ENCODE peak calls at places on chromosomes 13 and 19, in eight cellular contexts. L is cardiac muscle cell, N is colonic mucosa, P is stomach, G is fibroblast of lung, E is lower lobe of right lung, O is upper lobe of right lung, R is thoracic aorta. C is an unnamed sample.

GRCh38 chr19:13824703-13825102 is 29.5 kb downstream of the ZSWIM4 start:
- DNase-seq in L (no peak), N (no peak), P (no peak), G (no peak), E (no peak), O (no peak), R (no peak), C (no peak)

GRCh38 chr13:113814435-113814821 is 49.4 kb downstream of the GAS6 start:
- DNase-seq in L (no peak), N (no peak), P (no peak), G (peak; percentile 79), E (no peak), O (peak; percentile 79), R (no peak), C (no peak)

GRCh38 chr13:96996097-96996496 is 1.8 kb upstream of the OXGR1 start:
- DNase-seq in L (no peak), N (no peak), P (no peak), G (no peak), E (no peak), O (no peak), R (no peak), C (no peak)

GRCh38 chr13:112893570-112894422 is 75.2 kb upstream of the MCF2L start:
- DNase-seq in L (peak; percentile 84), N (peak; percentile 61), P (peak; percentile 69), G (no peak), E (peak; percentile 58), O (no peak), R (no peak), C (peak; percentile 72)

GRCh38 chr13:90420683-90421082 is 926.8 kb upstream of the MIR17HG start:
- DNase-seq in L (no peak), N (no peak), P (no peak), G (no peak), E (no peak), O (no peak), R (no peak), C (no peak)

GRCh38 chr13:34942732-34943674 is 933 bp downstream of the NBEA start:
- DNase-seq in L (peak; percentile 56), N (peak; percentile 27), P (peak; percentile 44), G (no peak), E (peak; percentile 58), O (peak; percentile 64), R (no peak), C (peak; percentile 50)

GRCh38 chr19:52369463-52370340 is at the start of gene ZNF880:
- DNase-seq in L (peak; percentile 89), N (peak; percentile 95), P (peak; percentile 92), G (peak; percentile 88), E (peak; percentile 94), O (peak; percentile 95), R (peak; percentile 82), C (peak; percentile 94)

GRCh38 chr13:21696865-21697448 is 26.1 kb downstream of the FGF9 start:
- DNase-seq in L (no peak), N (no peak), P (no peak), G (no peak), E (no peak), O (no peak), R (no peak), C (no peak)

GRCh38 chr19:52464798-52465470 is 11.6 kb downstream of the ZNF578 start:
- DNase-seq in L (peak; percentile 66), N (no peak), P (no peak), G (no peak), E (no peak), O (no peak), R (no peak), C (no peak)

GRCh38 chr13:24680921-24681585 is 845 bp downstream of the ATP12A start:
- DNase-seq in L (no peak), N (no peak), P (no peak), G (no peak), E (no peak), O (no peak), R (no peak), C (no peak)

GRCh38 chr19:57992841-57993240 is 9.8 kb downstream of the ZNF606 start:
- DNase-seq in L (no peak), N (no peak), P (no peak), G (no peak), E (no peak), O (no peak), R (no peak), C (no peak)
- H3K4me3 ChIP-seq in L (no peak overlapping the region), N (no peak overlapping the region), P (no peak overlapping the region), G (no peak overlapping the region), E (no peak overlapping the region), O (no peak overlapping the region), R (no peak overlapping the region), C (no peak overlapping the region)

GRCh38 chr13:27027086-27027667 is 144.4 kb downstream of the USP12 start:
- DNase-seq in L (no peak), N (no peak), P (no peak), G (no peak), E (no peak), O (no peak), R (no peak), C (no peak)
- TF ChIP-seq CTCF in L (no peak), N (no peak), P (no peak), G (no peak), E (no peak), O (no peak), R (no peak), C (no peak)

GRCh38 chr19:43765109-43765876 is 10.5 kb upstream of the SMG9 start:
- DNase-seq in L (no peak), N (peak; percentile 72), P (peak; percentile 57), G (peak; percentile 99), E (no peak), O (peak; percentile 73), R (peak; percentile 44), C (peak; percentile 66)

GRCh38 chr19:43759515-43759914 is 4.8 kb upstream of the SMG9 start:
- DNase-seq in L (no peak), N (no peak), P (no peak), G (peak; percentile 76), E (no peak), O (no peak), R (no peak), C (no peak)

GRCh38 chr19:43763473-43763939 is 8.7 kb upstream of the SMG9 start:
- DNase-seq in L (no peak), N (no peak), P (no peak), G (peak; percentile 71), E (no peak), O (no peak), R (no peak), C (no peak)

GRCh38 chr19:43762814-43763213 is 8.1 kb upstream of the SMG9 start:
- DNase-seq in L (no peak), N (no peak), P (no peak), G (no peak), E (no peak), O (no peak), R (no peak), C (no peak)

DNA sequence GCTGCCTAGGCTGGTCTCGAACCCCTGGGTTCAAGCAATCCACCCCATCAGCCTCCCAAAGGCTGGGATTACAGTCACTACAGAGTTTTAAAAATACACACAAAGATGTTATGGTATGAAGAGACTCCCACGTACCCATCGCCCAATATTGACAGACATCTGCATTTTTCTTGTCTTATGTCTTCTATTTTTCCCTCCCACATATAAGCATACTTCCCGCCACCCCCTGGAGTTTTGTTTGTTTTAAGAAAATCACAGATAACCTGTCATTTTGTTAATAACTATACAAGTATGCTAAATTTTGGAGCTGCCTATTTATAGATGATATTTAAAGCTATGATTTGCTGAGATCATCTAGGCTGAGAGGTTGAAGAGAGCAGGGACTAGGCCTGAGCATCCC is 6.2 kb upstream of the SMG9 start:
- DNase-seq in L (no peak), N (no peak), P (no peak), G (peak; percentile 48), E (no peak), O (no peak), R (no peak), C (no peak)
- H3K4me1 ChIP-seq in L (no peaks in the 10 kb centered on the region), N (peaks cover 13% of the 10 kb centered on the region), P (peaks cover 14% of the 10 kb centered on the region), G (peaks cover 34% of the 10 kb centered on the region), E (peaks cover 33% of the 10 kb centered on the region), O (peaks cover 10% of the 10 kb centered on the region), R (peaks cover 28% of the 10 kb centered on the region), C (peaks cover 12% of the 10 kb centered on the region)

GRCh38 chr13:23506071-23506820 is 64.0 kb upstream of the TNFRSF19 start:
- DNase-seq in L (peak; percentile 67), N (no peak), P (no peak), G (peak; percentile 72), E (no peak), O (no peak), R (no peak), C (no peak)

GRCh38 chr13:23506821-23507210 is 63.4 kb upstream of the TNFRSF19 start:
- DNase-seq in L (peak; percentile 33), N (no peak), P (no peak), G (peak; percentile 98), E (no peak), O (no peak), R (no peak), C (no peak)

GRCh38 chr13:23504188-23504587 is 66.0 kb upstream of the TNFRSF19 start:
- DNase-seq in L (no peak), N (no peak), P (no peak), G (peak; percentile 77), E (no peak), O (no peak), R (no peak), C (no peak)

GRCh38 chr13:23500858-23501257 is 67.4 kb upstream of the SACS start:
- DNase-seq in L (no peak), N (no peak), P (no peak), G (peak; percentile 96), E (no peak), O (no peak), R (no peak), C (no peak)

DNA sequence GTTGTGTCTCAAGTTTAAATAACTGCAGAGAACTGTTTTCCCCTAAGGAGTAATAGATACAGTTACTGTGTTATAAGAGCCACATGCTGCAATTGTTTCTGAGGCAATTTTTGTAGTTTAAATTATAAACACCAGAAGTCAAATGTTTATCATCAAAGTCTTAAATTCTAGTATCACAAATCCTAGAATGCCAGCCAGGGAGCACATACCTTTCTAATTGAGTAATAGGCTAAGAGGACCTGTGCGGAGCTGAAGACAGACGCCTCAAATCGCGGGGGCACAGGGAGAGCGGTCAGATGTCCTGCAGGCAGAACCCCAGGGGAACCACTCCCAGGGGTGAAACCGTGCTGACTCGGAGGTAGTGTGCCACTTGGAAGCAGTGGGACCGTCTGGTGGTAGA is 65.2 kb upstream of the TNFRSF19 start:
- DNase-seq in L (no peak), N (no peak), P (no peak), G (peak; percentile 85), E (no peak), O (no peak), R (no peak), C (no peak)
- H3K4me3 ChIP-seq in L (no peak overlapping the region), N (no peak overlapping the region), P (no peak overlapping the region), G (no peak overlapping the region), E (no peak overlapping the region), O (no peak overlapping the region), R (no peak overlapping the region), C (no peak overlapping the region)